ENCODE peak calls at places on chromosomes 13 and 19, in eight cellular contexts. K, W, U, C, B, R, S and T are unnamed samples.
A peak's percentile ranks its signal among the peaks of the same experiment; 100 is the strongest.

GRCh38 chr13:21371011-21371410 is 88.1 kb downstream of the ZDHHC20 start:
- DNase-seq in K (no peak), W (no peak), U (no peak), C (no peak), B (no peak), R (no peak), S (no peak), T (no peak)

GRCh38 chr19:15575406-15575805 is 39.6 kb upstream of the CYP4F8 start:
- DNase-seq in K (no peak), W (no peak), U (no peak), C (no peak), B (no peak), R (no peak), S (no peak), T (no peak)

GRCh38 chr13:31860002-31860401 is 120.7 kb downstream of the RXFP2 start:
- DNase-seq in K (no peak), W (peak; percentile 20), U (no peak), C (no peak), B (no peak), R (no peak), S (no peak), T (no peak)

GRCh38 chr19:35528218-35529038 is at the start of gene SBSN:
- DNase-seq in K (no peak), W (no peak), U (no peak), C (no peak), B (peak; percentile 92), R (no peak), S (no peak), T (no peak)

GRCh38 chr13:97367016-97367415 is 67.0 kb upstream of the RAP2A start:
- DNase-seq in K (no peak), W (no peak), U (no peak), C (no peak), B (no peak), R (no peak), S (no peak), T (peak; percentile 56)

GRCh38 chr13:66795636-66796035 is 434.5 kb downstream of the PCDH9 start:
- DNase-seq in K (no peak), W (no peak), U (no peak), C (no peak), B (no peak), R (no peak), S (no peak), T (no peak)

GRCh38 chr19:42295831-42296525 is 6.0 kb upstream of the PRR19 start:
- DNase-seq in K (peak; percentile 86), W (peak; percentile 89), U (peak; percentile 79), C (peak; percentile 79), B (peak; percentile 64), R (peak; percentile 82), S (peak; percentile 90), T (no peak)

GRCh38 chr13:44049546-44049945 is 169.8 kb downstream of the LACC1 start:
- DNase-seq in K (no peak), W (no peak), U (no peak), C (no peak), B (no peak), R (no peak), S (no peak), T (no peak)

GRCh38 chr19:18697680-18698079 is 14.2 kb downstream of the CRTC1 start:
- DNase-seq in K (peak; percentile 73), W (no peak), U (no peak), C (no peak), B (no peak), R (no peak), S (no peak), T (no peak)

GRCh38 chr19:18700501-18701249 is 17.2 kb downstream of the CRTC1 start:
- DNase-seq in K (peak; percentile 85), W (peak; percentile 84), U (peak; percentile 48), C (peak; percentile 75), B (peak; percentile 13), R (peak; percentile 79), S (peak; percentile 76), T (peak; percentile 16)

GRCh38 chr19:18699403-18700054 is 16.0 kb downstream of the CRTC1 start:
- DNase-seq in K (no peak), W (no peak), U (no peak), C (no peak), B (no peak), R (no peak), S (no peak), T (no peak)

GRCh38 chr19:18698321-18699167 is 15.1 kb downstream of the CRTC1 start:
- DNase-seq in K (no peak), W (no peak), U (no peak), C (no peak), B (no peak), R (no peak), S (no peak), T (no peak)

GRCh38 chr19:18696023-18696422 is 12.5 kb downstream of the CRTC1 start:
- DNase-seq in K (no peak), W (no peak), U (no peak), C (no peak), B (no peak), R (no peak), S (no peak), T (no peak)
- TF ChIP-seq CTCF in K (no peak), W (no peak), U (no peak), C (no peak), B (no peak), R (no peak), S (no peak), T (no peak)

GRCh38 chr13:39600766-39601165 is 2.2 kb downstream of the LHFPL6 start:
- DNase-seq in K (no peak), W (peak; percentile 49), U (no peak), C (no peak), B (no peak), R (no peak), S (peak; percentile 66), T (no peak)

GRCh38 chr13:39599842-39600241 is 3.2 kb downstream of the LHFPL6 start:
- DNase-seq in K (no peak), W (no peak), U (no peak), C (no peak), B (no peak), R (no peak), S (no peak), T (no peak)

GRCh38 chr13:39602614-39603366 is at the start of gene LHFPL6:
- DNase-seq in K (peak; percentile 84), W (peak; percentile 90), U (peak; percentile 86), C (peak; percentile 27), B (peak; percentile 64), R (peak; percentile 86), S (peak; percentile 83), T (no peak)

GRCh38 chr13:39602277-39602613 is 748 bp downstream of the LHFPL6 start:
- DNase-seq in K (no peak), W (no peak), U (no peak), C (peak; percentile 10), B (no peak), R (no peak), S (no peak), T (no peak)

DNA sequence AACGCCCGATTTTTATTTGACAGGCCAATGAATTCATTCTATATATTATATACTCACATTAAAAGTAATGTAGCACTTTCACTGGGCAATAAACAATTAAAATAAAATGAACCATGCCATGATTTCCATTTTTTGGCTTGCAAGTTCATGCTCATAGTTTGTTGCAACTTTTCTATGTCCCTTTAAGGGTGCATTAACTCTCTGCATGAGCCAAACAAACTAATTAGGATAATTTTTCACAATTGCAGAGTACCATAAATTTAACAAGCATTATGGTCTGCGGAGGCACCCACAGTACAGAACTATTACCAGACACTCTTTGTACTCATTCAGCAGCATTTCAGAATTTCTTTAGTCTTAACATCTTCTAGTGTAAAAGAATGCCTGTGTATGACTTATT is 1.4 kb downstream of the LHFPL6 start:
- DNase-seq in K (no peak), W (no peak), U (no peak), C (no peak), B (no peak), R (no peak), S (no peak), T (no peak)
- H3K4me3 ChIP-seq in K (peak overlapping the region; percentile 88), W (peak overlapping the region; percentile 92), U (peak overlapping the region; percentile 75), C (no peak overlapping the region), B (no peak overlapping the region), R (no peak overlapping the region), S (peak overlapping the region; percentile 97), T (no peak overlapping the region)

GRCh38 chr13:113325779-113326178 is 28.7 kb downstream of the LAMP1 start:
- DNase-seq in K (no peak), W (no peak), U (no peak), C (no peak), B (no peak), R (no peak), S (no peak), T (no peak)

GRCh38 chr13:113327766-113328391 is 30.8 kb downstream of the LAMP1 start:
- DNase-seq in K (no peak), W (no peak), U (no peak), C (no peak), B (no peak), R (no peak), S (no peak), T (no peak)

GRCh38 chr13:113327391-113327765 is 30.3 kb downstream of the LAMP1 start:
- DNase-seq in K (no peak), W (no peak), U (no peak), C (no peak), B (no peak), R (no peak), S (no peak), T (no peak)

GRCh38 chr13:113329656-113330312 is 32.7 kb downstream of the LAMP1 start:
- DNase-seq in K (no peak), W (no peak), U (no peak), C (no peak), B (no peak), R (no peak), S (no peak), T (no peak)

DNA sequence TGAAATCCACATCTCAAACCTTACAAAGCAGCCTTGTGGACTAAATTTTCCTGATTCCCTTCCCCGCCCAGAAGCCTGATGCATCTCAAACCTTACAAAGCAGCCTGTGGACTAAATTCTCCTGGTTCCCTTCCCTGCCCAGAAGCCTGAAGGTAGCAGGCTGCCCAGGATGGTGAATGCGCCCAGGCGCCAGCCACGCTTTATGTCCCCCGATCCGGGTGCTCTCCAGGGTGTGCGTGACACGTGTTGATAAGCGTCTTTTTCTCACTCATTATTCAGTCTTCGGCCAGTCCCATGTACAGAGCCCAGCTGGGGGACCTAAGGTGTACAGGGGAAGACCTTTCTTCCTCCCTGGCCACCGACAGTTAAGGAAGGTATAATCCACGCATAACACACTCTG is 31.8 kb downstream of the LAMP1 start:
- DNase-seq in K (no peak), W (no peak), U (no peak), C (no peak), B (no peak), R (no peak), S (no peak), T (no peak)
- H3K36me3 ChIP-seq in K (peaks cover 12% of the 10 kb centered on the region), W (peaks cover 7% of the 10 kb centered on the region), U (peaks cover 7% of the 10 kb centered on the region), C (no peaks in the 10 kb centered on the region), B (no peaks in the 10 kb centered on the region), R (no peaks in the 10 kb centered on the region), S (peaks cover 3% of the 10 kb centered on the region), T (no peaks in the 10 kb centered on the region)

DNA sequence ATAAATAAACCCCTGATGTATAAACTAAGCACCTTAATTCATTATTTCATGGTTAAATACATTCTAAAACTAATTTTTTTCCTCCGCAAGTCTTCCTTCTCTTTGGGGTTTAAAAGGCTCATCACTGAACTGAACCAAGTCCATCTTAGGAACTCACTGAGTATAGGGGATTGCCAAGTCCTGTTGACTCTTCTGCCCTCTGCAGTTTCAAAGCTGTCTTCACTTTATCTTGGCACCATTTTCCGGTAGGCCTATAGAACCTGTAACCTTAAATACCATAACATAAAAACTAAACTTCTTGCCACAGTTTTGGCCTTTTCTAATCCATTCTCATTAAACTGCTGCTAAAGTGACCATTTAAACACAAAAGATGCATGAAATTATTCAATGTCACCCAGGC is 66.5 kb upstream of the USPL1 start:
- DNase-seq in K (no peak), W (no peak), U (peak; percentile 25), C (peak; percentile 56), B (peak; percentile 47), R (no peak), S (no peak), T (no peak)
- TF ChIP-seq CTCF in K (peak; percentile 40), W (peak; percentile 46), U (peak; percentile 33), C (peak; percentile 41), B (peak; percentile 48), R (no peak), S (peak; percentile 45), T (peak; percentile 14)